ENCODE peak calls at places on chromosomes 7 and 10, in seven cellular contexts. J is heart left ventricle, O is lower leg skin, S is H1, Q is A549, A is breast epithelium, I is NB4. G is an unnamed sample.

GRCh38 chr7:119842337-119842736 is 430.6 kb upstream of the KCND2 start:
- DNase-seq in S (no peak), A (no peak), J (no peak), O (no peak), I (no peak), Q (no peak), G (no peak)

GRCh38 chr7:121562274-121562673 is 166.2 kb upstream of the FAM3C start:
- DNase-seq in A (no peak), I (no peak), O (no peak), S (no peak), Q (no peak), J (no peak), G (no peak)

GRCh38 chr7:22452142-22452763 is 47.7 kb downstream of the STEAP1B start:
- DNase-seq in J (peak; percentile 74), O (peak; percentile 89), A (no peak), I (peak; percentile 66), S (peak; percentile 92), Q (peak; percentile 31), G (no peak)

GRCh38 chr10:124336186-124336585 is 82.5 kb downstream of the OAT start:
- DNase-seq in Q (no peak), A (no peak), I (no peak), S (peak; percentile 16), O (no peak), J (no peak), G (no peak)

GRCh38 chr10:98074315-98074911 is 44.0 kb upstream of the CRTAC1 start:
- DNase-seq in A (no peak), Q (no peak), J (no peak), I (peak; percentile 45), S (no peak), O (no peak), G (no peak)

GRCh38 chr7:116981887-116982430 is 28.7 kb downstream of the ST7 start:
- DNase-seq in S (no peak), Q (no peak), A (no peak), O (no peak), J (no peak), I (no peak), G (no peak)

GRCh38 chr7:116241296-116241695 is 31.0 kb downstream of the TES start:
- DNase-seq in I (no peak), O (no peak), Q (no peak), S (no peak), J (no peak), A (no peak), G (no peak)

GRCh38 chr7:149209518-149210269 is 14.3 kb downstream of the ZNF282 start:
- DNase-seq in I (peak; percentile 74), J (no peak), A (no peak), O (no peak), Q (peak; percentile 74), S (peak; percentile 86), G (peak; percentile 63)

GRCh38 chr10:99612167-99612831 is 7.9 kb downstream of the SLC25A28 start:
- DNase-seq in I (peak; percentile 71), Q (peak; percentile 68), O (no peak), A (no peak), J (no peak), S (no peak), G (peak; percentile 31)

GRCh38 chr7:22907805-22908204 is 85.2 kb upstream of the TOMM7 start:
- DNase-seq in S (no peak), O (no peak), A (no peak), I (no peak), J (no peak), Q (no peak), G (no peak)

GRCh38 chr10:75201793-75202307 is 8.7 kb upstream of the VDAC2 start:
- DNase-seq in Q (peak; percentile 86), A (no peak), O (peak; percentile 39), I (no peak), J (no peak), S (no peak), G (no peak)

GRCh38 chr10:60140681-60141632 is 234.6 kb upstream of the CCDC6 start:
- DNase-seq in Q (peak; percentile 52), A (no peak), S (peak; percentile 60), J (no peak), I (no peak), O (no peak), G (no peak)

GRCh38 chr10:132788831-132789219 is 2.9 kb upstream of the NKX6-2 start:
- DNase-seq in I (no peak), S (no peak), O (no peak), Q (no peak), J (no peak), A (no peak), G (no peak)

GRCh38 chr7:46908770-46909169 is 673.1 kb downstream of the TNS3 start:
- DNase-seq in S (no peak), Q (no peak), I (no peak), O (no peak), A (no peak), J (no peak), G (no peak)

GRCh38 chr10:46197050-46197449 is 89.7 kb upstream of the ANTXRL start:
- DNase-seq in S (no peak), O (no peak), I (no peak), J (no peak), A (no peak), Q (no peak), G (no peak)

GRCh38 chr10:6678211-6678803 is 98.2 kb upstream of the PRKCQ start:
- DNase-seq in A (no peak), S (peak; percentile 80), I (peak; percentile 54), O (no peak), J (no peak), Q (peak; percentile 63), G (no peak)

GRCh38 chr10:43239756-43240155 is 27.1 kb downstream of the RASGEF1A start:
- DNase-seq in A (no peak), I (no peak), O (no peak), Q (no peak), S (no peak), J (no peak), G (no peak)

GRCh38 chr10:132575320-132576201 is 38.0 kb downstream of the INPP5A start:
- DNase-seq in J (no peak), A (peak; percentile 46), S (no peak), O (peak; percentile 79), I (peak; percentile 98), Q (peak; percentile 48), G (no peak)

GRCh38 chr7:74412603-74413002 is 41.1 kb upstream of the GTF2IRD1 start:
- DNase-seq in J (no peak), A (no peak), S (no peak), Q (no peak), I (peak; percentile 73), O (no peak), G (no peak)

GRCh38 chr7:5591547-5591899 is 167.9 kb upstream of the TNRC18 start:
- DNase-seq in Q (peak; percentile 74), S (no peak), J (no peak), O (no peak), I (no peak), A (peak; percentile 77), G (no peak)

GRCh38 chr7:154649015-154649414 is 353.9 kb downstream of the PAXIP1 start:
- DNase-seq in I (no peak), S (no peak), Q (no peak), O (no peak), A (no peak), J (no peak), G (no peak)

GRCh38 chr7:47902013-47902412 is 46.3 kb downstream of the PKD1L1 start:
- DNase-seq in I (no peak), O (peak; percentile 32), Q (no peak), J (no peak), A (no peak), S (no peak), G (no peak)

GRCh38 chr7:87344446-87344845 is 1.0 kb upstream of the CROT start:
- DNase-seq in J (no peak), S (no peak), I (peak; percentile 16), O (no peak), Q (no peak), A (no peak), G (no peak)

GRCh38 chr7:87345962-87346371 is 503 bp downstream of the CROT start:
- DNase-seq in A (no peak), S (no peak), Q (no peak), I (no peak), O (no peak), J (no peak), G (peak; percentile 2)

GRCh38 chr7:87347207-87347606 is 1.7 kb downstream of the CROT start:
- DNase-seq in S (no peak), Q (no peak), O (no peak), J (no peak), I (no peak), A (no peak), G (no peak)

GRCh38 chr7:87347682-87348081 is 2.2 kb downstream of the CROT start:
- DNase-seq in J (no peak), S (no peak), O (no peak), Q (no peak), A (no peak), I (no peak), G (no peak)

GRCh38 chr7:87345166-87345927 is at the start of gene CROT:
- DNase-seq in I (peak; percentile 96), Q (peak; percentile 90), A (peak; percentile 91), S (peak; percentile 96), J (peak; percentile 99), O (peak; percentile 99), G (peak; percentile 83)
- TF ChIP-seq POLR2A in I (no peak), Q (peak; percentile 91), A (peak; percentile 24), S (peak; percentile 76), J (peak; percentile 92), O (no peak), G (peak; percentile 82)

GRCh38 chr7:32891800-32892520 is 400 bp upstream of the KBTBD2 start:
- DNase-seq in Q (peak; percentile 96), I (peak; percentile 100), J (peak; percentile 99), O (peak; percentile 99), S (peak; percentile 95), A (peak; percentile 91), G (peak; percentile 69)
- TF ChIP-seq POLR2A in Q (peak; percentile 76), I (peak; percentile 90), J (peak; percentile 70), O (no peak), S (no peak), A (peak; percentile 64), G (peak; percentile 85)

GRCh38 chr10:79981673-79982485 is 33.0 kb upstream of the SFTPD start:
- DNase-seq in Q (peak; percentile 69), I (peak; percentile 73), J (peak; percentile 71), O (peak; percentile 91), A (peak; percentile 30), S (peak; percentile 79), G (no peak)

GRCh38 chr10:79982486-79982800 is 33.5 kb upstream of the SFTPD start:
- DNase-seq in S (no peak), Q (no peak), J (no peak), I (peak; percentile 18), O (no peak), A (no peak), G (no peak)

GRCh38 chr10:79979973-79980687 is 31.2 kb upstream of the SFTPD start:
- DNase-seq in O (no peak), A (no peak), S (no peak), J (no peak), Q (no peak), I (no peak), G (no peak)

GRCh38 chr10:79980711-79981110 is 31.8 kb upstream of the SFTPD start:
- DNase-seq in O (no peak), I (no peak), J (no peak), S (no peak), A (no peak), Q (no peak), G (no peak)

GRCh38 chr10:79981356-79981672 is 32.4 kb upstream of the SFTPD start:
- DNase-seq in I (no peak), J (no peak), O (no peak), S (no peak), Q (no peak), A (no peak), G (no peak)
- TF ChIP-seq POLR2A in I (no peak), J (no peak), O (no peak), S (no peak), Q (no peak), A (no peak), G (no peak)

GRCh38 chr10:86305521-86305920 is 61.1 kb downstream of the GRID1 start:
- DNase-seq in S (no peak), I (no peak), J (no peak), A (no peak), Q (no peak), O (peak; percentile 36), G (no peak)
- TF ChIP-seq POLR2A in S (no peak), I (no peak), J (no peak), A (no peak), Q (no peak), O (no peak), G (no peak)

G was measured in GM12892.